ENCODE peak calls at places on chromosomes 16 and 17, in five cellular contexts. Z, P, R, S and J are unnamed samples.

GRCh38 chr17:58756246-58757161 is 850 bp downstream of the PPM1E start:
- DNase-seq in R (peak), S (peak), Z (no peak), P (peak), J (no peak)

GRCh38 chr17:5800646-5801045 is 216.3 kb upstream of the NLRP1 start:
- DNase-seq in Z (no peak), P (peak), S (no peak), R (no peak), J (no peak)

GRCh38 chr16:1691956-1692355 is 13.9 kb downstream of the JPT2 start:
- DNase-seq in P (peak), Z (no peak), R (no peak), S (no peak), J (no peak)

GRCh38 chr16:85843471-85844168 is 44.1 kb downstream of the COX4I1 start:
- DNase-seq in R (no peak), S (no peak), P (no peak), Z (no peak), J (no peak)

GRCh38 chr17:73224663-73225305 is 31.9 kb downstream of the COG1 start:
- DNase-seq in Z (no peak), P (no peak), R (no peak), S (no peak), J (no peak)

GRCh38 chr16:22948058-22948602 is 134.2 kb downstream of the HS3ST2 start:
- DNase-seq in Z (no peak), P (no peak), S (no peak), R (no peak), J (no peak)

GRCh38 chr17:60086822-60087591 is 8.3 kb upstream of the HEATR6 start:
- DNase-seq in S (no peak), R (no peak), Z (no peak), P (peak), J (no peak)

GRCh38 chr16:14303182-14303618 is 232.1 kb downstream of the MRTFB start:
- DNase-seq in S (no peak), P (no peak), R (no peak), Z (no peak), J (no peak)

GRCh38 chr17:4505187-4505586 is 6.5 kb downstream of the SPNS2 start:
- DNase-seq in R (no peak), Z (no peak), S (no peak), P (no peak), J (no peak)

GRCh38 chr16:89325861-89326471 is 108.5 kb downstream of the ZNF778 start:
- DNase-seq in Z (no peak), S (no peak), P (peak), R (peak), J (no peak)

GRCh38 chr16:27795992-27796614 is 246.2 kb downstream of the KATNIP start:
- DNase-seq in P (peak), S (no peak), R (no peak), Z (no peak), J (peak)

GRCh38 chr16:71738820-71739219 is 14.3 kb upstream of the PHLPP2 start:
- DNase-seq in R (no peak), S (no peak), Z (no peak), P (no peak), J (no peak)

GRCh38 chr16:8863594-8864424 is 5.0 kb downstream of the CARHSP1 start:
- DNase-seq in R (peak), Z (no peak), S (no peak), P (peak), J (peak)

GRCh38 chr16:30095166-30096078 is 591 bp downstream of the YPEL3 start:
- DNase-seq in S (no peak), P (no peak), R (no peak), Z (no peak), J (no peak)

GRCh38 chr17:80125656-80126448 is 21.1 kb downstream of the EIF4A3 start:
- DNase-seq in R (no peak), P (no peak), Z (no peak), S (no peak), J (no peak)

GRCh38 chr17:8001976-8002645 is at the start of gene GUCY2D:
- DNase-seq in P (no peak), Z (no peak), R (no peak), S (no peak), J (no peak)

GRCh38 chr16:7581175-7581574 is 248.5 kb downstream of the RBFOX1 start:
- DNase-seq in Z (no peak), R (no peak), S (no peak), P (no peak), J (no peak)

GRCh38 chr17:82287849-82288601 is 14.5 kb upstream of the CSNK1D start:
- DNase-seq in S (no peak), R (peak), P (peak), Z (no peak), J (peak)

GRCh38 chr16:81546781-81547180 is 102.2 kb downstream of the CMIP start:
- DNase-seq in S (no peak), P (no peak), Z (no peak), R (no peak), J (no peak)

GRCh38 chr16:3716831-3717234 is 491 bp downstream of the TRAP1 start:
- DNase-seq in R (no peak), S (peak), Z (no peak), P (peak), J (peak)

GRCh38 chr17:49497147-49498036 is 2.3 kb downstream of the NGFR start:
- DNase-seq in Z (peak), P (peak), R (no peak), S (no peak), J (peak)

GRCh38 chr16:31143036-31143888 is 6.6 kb downstream of the PRSS36 start:
- DNase-seq in R (no peak), S (no peak), Z (no peak), P (no peak), J (no peak)

GRCh38 chr16:71426069-71426879 is 15.6 kb downstream of the TLE7 start:
- DNase-seq in P (peak), S (no peak), Z (no peak), R (peak), J (no peak)

GRCh38 chr17:17314501-17315071 is 11.4 kb downstream of the NT5M start:
- DNase-seq in S (no peak), P (no peak), R (no peak), Z (no peak), J (no peak)

GRCh38 chr17:45783593-45784292 is 377 bp upstream of the CRHR1 start:
- DNase-seq in S (no peak), P (peak), Z (no peak), R (peak), J (no peak)

GRCh38 chr17:28716740-28717577 is 709 bp downstream of the RAB34 start:
- DNase-seq in R (no peak), S (no peak), P (peak), Z (no peak), J (no peak)

GRCh38 chr17:31745964-31746650 is 112.9 kb downstream of the COPRS start:
- DNase-seq in R (no peak), Z (no peak), S (no peak), P (no peak), J (no peak)

GRCh38 chr17:76276461-76277299 is 11.5 kb downstream of the UBALD2 start:
- DNase-seq in R (no peak), Z (no peak), P (peak), S (no peak), J (no peak)

GRCh38 chr16:3444032-3444388 is 530 bp downstream of the NAA60 start:
- DNase-seq in S (no peak), R (peak), P (no peak), Z (no peak), J (no peak)

GRCh38 chr16:79723583-79724168 is 123.1 kb upstream of the MAF start:
- DNase-seq in Z (no peak), P (no peak), R (peak), S (no peak), J (no peak)

GRCh38 chr16:68790130-68790761 is 53.1 kb upstream of the TANGO6 start:
- DNase-seq in R (no peak), P (peak), S (no peak), Z (no peak), J (peak)

GRCh38 chr17:14833201-14833773 is 431.8 kb downstream of the PMP22 start:
- DNase-seq in P (peak), R (no peak), S (no peak), Z (no peak), J (no peak)

GRCh38 chr16:15690296-15690695 is 40.3 kb downstream of the NDE1 start:
- DNase-seq in S (no peak), Z (no peak), R (no peak), P (no peak), J (no peak)

GRCh38 chr17:73901661-73902415 is 257.6 kb upstream of the SDK2 start:
- DNase-seq in R (peak), P (peak), S (no peak), Z (no peak), J (peak)